ENCODE peak calls at places on chromosomes 2 and 18, in seven cellular contexts. T is HCT116, J is IMR-90, W is A549, L is H1, B is K562, O is GM12878. A is an unnamed sample.

GRCh38 chr2:81087646-81088045 is 783.1 kb upstream of the LRRTM1 start:
- DNase-seq in T (no peak), J (no peak), W (no peak), L (no peak), B (no peak), O (no peak), A (no peak)

GRCh38 chr2:98346259-98347236 is at the start of gene CNGA3:
- DNase-seq in T (no peak), J (peak; percentile 6), W (no peak), L (peak; percentile 85), B (peak; percentile 12), O (no peak), A (no peak)

GRCh38 chr2:173298536-173299097 is 56.1 kb upstream of the CDCA7 start:
- DNase-seq in T (peak; percentile 33), J (no peak), W (no peak), L (no peak), B (peak; percentile 46), O (no peak), A (no peak)

GRCh38 chr2:85278361-85278760 is 49.4 kb downstream of the TGOLN2 start:
- DNase-seq in T (no peak), J (peak; percentile 84), W (no peak), L (no peak), B (no peak), O (no peak), A (no peak)

GRCh38 chr18:69217271-69217670 is 183.4 kb upstream of the DOK6 start:
- DNase-seq in T (no peak), J (no peak), W (no peak), L (no peak), B (no peak), O (no peak), A (no peak)

GRCh38 chr2:223674998-223675609 is 72.9 kb upstream of the SCG2 start:
- DNase-seq in T (peak; percentile 54), J (peak; percentile 54), W (peak; percentile 48), L (no peak), B (peak; percentile 26), O (no peak), A (peak; percentile 30)

GRCh38 chr2:70954886-70955285 is 19.2 kb downstream of the ATP6V1B1 start:
- DNase-seq in T (no peak), J (no peak), W (no peak), L (no peak), B (no peak), O (no peak), A (no peak)

GRCh38 chr2:227485429-227485828 is 13.5 kb downstream of the AGFG1 start:
- DNase-seq in T (no peak), J (no peak), W (no peak), L (no peak), B (no peak), O (no peak), A (no peak)

GRCh38 chr2:7572460-7572859 is 655.2 kb downstream of the RNF144A start:
- DNase-seq in T (no peak), J (no peak), W (no peak), L (no peak), B (no peak), O (no peak), A (no peak)

GRCh38 chr2:109382946-109383345 is 230.8 kb downstream of the SEPTIN10 start:
- DNase-seq in T (no peak), J (peak; percentile 83), W (no peak), L (no peak), B (no peak), O (no peak), A (no peak)

GRCh38 chr2:206556357-206556949 is 85.8 kb upstream of the FAM237A start:
- DNase-seq in T (peak; percentile 48), J (peak; percentile 58), W (peak; percentile 5), L (no peak), B (peak; percentile 33), O (no peak), A (peak; percentile 25)

GRCh38 chr18:62976227-62976626 is 260.9 kb downstream of the PHLPP1 start:
- DNase-seq in T (no peak), J (no peak), W (no peak), L (no peak), B (no peak), O (no peak), A (no peak)

GRCh38 chr2:232339121-232340081 is 39.1 kb upstream of the ALPP start:
- DNase-seq in T (no peak), J (no peak), W (no peak), L (peak; percentile 89), B (peak; percentile 7), O (no peak), A (no peak)

GRCh38 chr2:52113338-52113737 is 1081.4 kb upstream of the NRXN1 start:
- DNase-seq in T (no peak), J (peak; percentile 70), W (no peak), L (no peak), B (no peak), O (no peak), A (no peak)

GRCh38 chr2:118032169-118033013 is 18.5 kb upstream of the CCDC93 start:
- DNase-seq in T (no peak), J (peak; percentile 34), W (peak; percentile 29), L (peak; percentile 52), B (peak; percentile 53), O (no peak), A (peak; percentile 44)
- TF ChIP-seq CEBPB in T (no peak), J (no peak), W (no peak), L (no peak), B (no peak), O (no peak), A (no peak)

GRCh38 chr2:124046332-124046731 is 21.2 kb downstream of the CNTNAP5 start:
- DNase-seq in T (no peak), J (no peak), W (no peak), L (no peak), B (no peak), O (no peak), A (no peak)
- TF ChIP-seq CEBPB in T (no peak), J (no peak), W (no peak), L (no peak), B (no peak), O (no peak), A (no peak)

GRCh38 chr2:181785677-181786344 is 105.5 kb upstream of the NEUROD1 start:
- DNase-seq in T (peak; percentile 78), J (peak; percentile 75), W (no peak), L (no peak), B (no peak), O (no peak), A (no peak)

GRCh38 chr2:181786371-181787228 is 104.9 kb upstream of the ITPRID2 start:
- DNase-seq in T (no peak), J (no peak), W (no peak), L (no peak), B (no peak), O (no peak), A (no peak)

GRCh38 chr2:181787310-181788048 is 104.1 kb upstream of the ITPRID2 start:
- DNase-seq in T (no peak), J (no peak), W (no peak), L (no peak), B (no peak), O (no peak), A (no peak)

GRCh38 chr2:181782630-181783029 is 102.3 kb upstream of the NEUROD1 start:
- DNase-seq in T (no peak), J (no peak), W (no peak), L (no peak), B (no peak), O (no peak), A (no peak)

GRCh38 chr2:181784556-181784955 is 104.2 kb upstream of the NEUROD1 start:
- DNase-seq in T (peak; percentile 88), J (peak; percentile 68), W (no peak), L (no peak), B (no peak), O (no peak), A (peak; percentile 39)
- TF ChIP-seq CEBPB in T (peak; percentile 77), J (no peak), W (no peak), L (no peak), B (no peak), O (no peak), A (no peak)

DNA sequence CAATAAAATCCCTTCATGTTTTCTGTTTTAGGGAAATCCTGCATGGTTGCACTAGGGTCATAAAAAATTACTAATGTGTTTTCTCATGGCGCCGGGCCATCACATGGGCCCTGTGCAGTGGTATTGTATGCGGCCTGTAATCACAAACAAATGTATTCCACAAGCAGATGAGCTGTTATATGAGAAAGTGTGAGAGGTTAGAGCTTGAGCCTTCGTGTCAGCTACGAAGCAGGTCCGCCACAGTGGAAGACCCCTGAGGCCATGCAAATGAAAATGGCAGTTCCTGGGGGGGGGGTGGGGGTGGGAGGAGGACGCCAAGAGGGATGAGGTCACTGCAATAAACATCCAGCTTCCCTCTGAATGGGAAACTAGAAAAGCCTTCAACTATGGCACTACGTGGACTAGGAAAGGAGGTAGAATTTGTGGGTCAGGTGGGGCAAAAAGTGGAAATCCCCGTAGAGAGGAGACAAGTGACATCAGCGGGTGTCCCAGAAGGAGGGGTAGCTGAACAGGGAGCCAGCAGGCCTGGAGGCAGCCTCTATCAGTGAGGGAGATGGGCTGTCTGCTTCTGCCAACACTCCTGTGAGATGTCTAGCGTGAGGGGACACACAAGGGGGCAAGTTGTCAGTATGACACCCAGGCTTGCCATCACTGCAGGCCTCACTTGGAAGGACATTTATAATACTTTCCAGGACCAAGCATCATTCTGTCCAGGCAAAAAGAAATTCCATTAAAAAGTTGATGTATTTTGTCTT is 130.3 kb upstream of the CTAGE1 start:
- DNase-seq in T (no peak), J (peak; percentile 53), W (no peak), L (no peak), B (no peak), O (no peak), A (no peak)
- TF ChIP-seq CEBPB in T (no peak), J (no peak), W (no peak), L (no peak), B (no peak), O (no peak), A (no peak)

DNA sequence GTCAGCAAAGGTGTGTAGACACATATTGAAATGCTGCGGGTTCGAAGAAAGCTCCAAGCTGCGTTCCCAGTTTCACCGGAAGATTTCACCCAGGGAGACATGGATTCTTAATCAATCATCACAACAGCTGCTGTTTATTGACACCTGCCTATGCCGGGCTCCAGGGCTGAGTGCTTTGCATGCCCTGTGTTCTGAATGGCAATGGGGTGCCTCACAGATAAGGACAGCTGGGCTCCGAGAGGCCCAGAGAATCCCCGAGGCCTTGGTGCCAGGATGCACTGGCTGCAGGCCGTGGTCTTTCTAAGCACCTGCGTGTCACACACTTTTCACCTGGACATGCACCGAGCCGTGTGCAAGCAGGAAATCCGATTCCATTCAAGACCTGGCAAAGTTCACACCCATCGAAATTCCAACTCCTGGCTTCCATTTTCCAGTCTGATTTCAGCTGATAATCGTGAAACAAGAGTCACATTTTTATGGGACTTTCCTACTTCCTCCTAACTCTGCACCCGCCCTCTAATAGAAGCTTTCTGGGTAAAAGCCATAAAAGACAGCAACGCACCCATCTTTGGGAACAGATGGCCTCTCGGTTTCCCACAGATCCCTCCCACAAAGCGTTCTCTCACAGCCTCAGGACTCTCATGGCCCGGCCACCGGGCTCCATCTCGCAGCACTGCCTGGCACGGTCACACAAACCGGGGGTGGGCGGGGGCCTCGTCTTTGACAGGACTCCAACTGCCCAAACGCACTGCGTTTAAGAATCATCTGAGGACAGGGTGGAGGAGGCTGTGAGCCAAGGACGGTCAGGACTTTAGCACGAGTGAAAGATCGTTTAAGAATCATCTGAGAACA is 245.6 kb upstream of the SALL3 start:
- DNase-seq in T (no peak), J (no peak), W (no peak), L (no peak), B (no peak), O (no peak), A (no peak)
- TF ChIP-seq CEBPB in T (no peak), J (no peak), W (no peak), L (no peak), B (no peak), O (no peak), A (no peak)